ENCODE peak calls at places on chromosomes 13 and 19, in four cellular contexts. I is IMR-90; Z is effector memory CD4-positive, alpha-beta T cell; M is suprapubic skin. F is an unnamed sample.
A peak's percentile ranks its signal among the peaks of the same experiment; 100 is the strongest.

GRCh38 chr19:35332817-35333216 is 3.8 kb downstream of the CD22 start:
- DNase-seq in I (no peak), Z (no peak), M (no peak), F (no peak)

GRCh38 chr13:76635232-76636021 is 250.8 kb downstream of the KCTD12 start:
- DNase-seq in I (no peak), Z (no peak), M (no peak), F (no peak)

GRCh38 chr13:87535911-87536310 is 135.3 kb upstream of the SLITRK5 start:
- DNase-seq in I (no peak), Z (no peak), M (no peak), F (no peak)

GRCh38 chr19:51029718-51030117 is 3.3 kb upstream of the KLK11 start:
- DNase-seq in I (no peak), Z (no peak), M (no peak), F (no peak)

GRCh38 chr19:52785506-52785905 is 1.1 kb downstream of the ZNF600 start:
- DNase-seq in I (no peak), Z (no peak), M (no peak), F (no peak)

GRCh38 chr13:36297600-36298338 is at the start of gene CCDC169:
- DNase-seq in I (peak; percentile 51), Z (peak; percentile 43), M (peak; percentile 85), F (peak; percentile 93)

GRCh38 chr19:30334841-30335240 is 37.3 kb upstream of the ZNF536 start:
- DNase-seq in I (no peak), Z (no peak), M (peak; percentile 40), F (no peak)

GRCh38 chr19:46426035-46426505 is 2.7 kb downstream of the PNMA8C start:
- DNase-seq in I (no peak), Z (no peak), M (no peak), F (no peak)

GRCh38 chr13:90746230-90746629 is 601.3 kb upstream of the MIR17HG start:
- DNase-seq in I (no peak), Z (no peak), M (no peak), F (no peak)

GRCh38 chr13:20847298-20847697 is 55.2 kb downstream of the XPO4 start:
- DNase-seq in I (no peak), Z (no peak), M (no peak), F (no peak)

GRCh38 chr13:31485651-31486051 is 253.7 kb upstream of the RXFP2 start:
- DNase-seq in I (no peak), Z (no peak), M (no peak), F (peak; percentile 18)

GRCh38 chr19:57406516-57407123 is 4.3 kb upstream of the ZNF17 start:
- DNase-seq in I (peak; percentile 45), Z (peak; percentile 43), M (no peak), F (peak; percentile 83)

GRCh38 chr19:20359933-20360720 is 193.1 kb downstream of the ZNF486 start:
- DNase-seq in I (no peak), Z (no peak), M (no peak), F (no peak)

GRCh38 chr19:7595466-7596133 is at the start of gene CAMSAP3:
- DNase-seq in I (no peak), Z (no peak), M (no peak), F (peak; percentile 34)

GRCh38 chr19:4984448-4984990 is 15.6 kb downstream of the KDM4B start:
- DNase-seq in I (no peak), Z (no peak), M (no peak), F (no peak)

GRCh38 chr13:39874331-39875055 is 219.0 kb downstream of the COG6 start:
- DNase-seq in I (no peak), Z (no peak), M (no peak), F (no peak)

GRCh38 chr13:40485611-40486517 is 180.6 kb downstream of the FOXO1 start:
- DNase-seq in I (no peak), Z (peak; percentile 55), M (no peak), F (no peak)

GRCh38 chr13:106443625-106444024 is 91.8 kb downstream of the EFNB2 start:
- DNase-seq in I (no peak), Z (no peak), M (no peak), F (no peak)

GRCh38 chr19:43503501-43504425 is 783 bp downstream of the PHLDB3 start:
- DNase-seq in I (peak; percentile 84), Z (peak; percentile 98), M (peak; percentile 98), F (peak; percentile 99)

GRCh38 chr19:29483944-29484581 is 41.7 kb upstream of the VSTM2B start:
- DNase-seq in I (no peak), Z (no peak), M (no peak), F (no peak)

GRCh38 chr13:49023441-49023840 is 47.7 kb downstream of the FNDC3A start:
- DNase-seq in I (peak; percentile 92), Z (no peak), M (no peak), F (peak; percentile 57)

GRCh38 chr19:32614916-32615315 is 33.9 kb downstream of the PDCD5 start:
- DNase-seq in I (no peak), Z (no peak), M (no peak), F (no peak)

GRCh38 chr13:112097770-112098169 is 30.8 kb downstream of the SOX1 start:
- DNase-seq in I (no peak), Z (no peak), M (no peak), F (no peak)

GRCh38 chr19:42249149-42249750 is 5.7 kb downstream of the ERF start:
- DNase-seq in I (no peak), Z (no peak), M (no peak), F (no peak)

GRCh38 chr19:30653646-30654386 is 281.6 kb downstream of the ZNF536 start:
- DNase-seq in I (no peak), Z (no peak), M (no peak), F (no peak)

GRCh38 chr13:79427265-79427664 is 21.2 kb upstream of the RBM26 start:
- DNase-seq in I (no peak), Z (no peak), M (no peak), F (no peak)

GRCh38 chr19:36041831-36042230 is 9.2 kb upstream of the CLIP3 start:
- DNase-seq in I (peak; percentile 82), Z (no peak), M (no peak), F (peak; percentile 94)

GRCh38 chr13:21675095-21676007 is 4.5 kb downstream of the FGF9 start:
- DNase-seq in I (no peak), Z (no peak), M (no peak), F (no peak)

GRCh38 chr19:52942371-52943133 is 19.3 kb upstream of the ZNF888 start:
- DNase-seq in I (peak; percentile 75), Z (peak; percentile 94), M (peak; percentile 97), F (peak; percentile 94)

GRCh38 chr19:15318241-15318691 is 14.1 kb downstream of the BRD4 start:
- DNase-seq in I (peak; percentile 42), Z (no peak), M (no peak), F (peak; percentile 58)

GRCh38 chr19:38478273-38478971 is 44.9 kb downstream of the RYR1 start:
- DNase-seq in I (no peak), Z (no peak), M (no peak), F (no peak)

GRCh38 chr19:46728693-46729339 is 11.9 kb upstream of the PRKD2 start:
- DNase-seq in I (peak; percentile 44), Z (peak; percentile 73), M (no peak), F (peak; percentile 80)

DNA sequence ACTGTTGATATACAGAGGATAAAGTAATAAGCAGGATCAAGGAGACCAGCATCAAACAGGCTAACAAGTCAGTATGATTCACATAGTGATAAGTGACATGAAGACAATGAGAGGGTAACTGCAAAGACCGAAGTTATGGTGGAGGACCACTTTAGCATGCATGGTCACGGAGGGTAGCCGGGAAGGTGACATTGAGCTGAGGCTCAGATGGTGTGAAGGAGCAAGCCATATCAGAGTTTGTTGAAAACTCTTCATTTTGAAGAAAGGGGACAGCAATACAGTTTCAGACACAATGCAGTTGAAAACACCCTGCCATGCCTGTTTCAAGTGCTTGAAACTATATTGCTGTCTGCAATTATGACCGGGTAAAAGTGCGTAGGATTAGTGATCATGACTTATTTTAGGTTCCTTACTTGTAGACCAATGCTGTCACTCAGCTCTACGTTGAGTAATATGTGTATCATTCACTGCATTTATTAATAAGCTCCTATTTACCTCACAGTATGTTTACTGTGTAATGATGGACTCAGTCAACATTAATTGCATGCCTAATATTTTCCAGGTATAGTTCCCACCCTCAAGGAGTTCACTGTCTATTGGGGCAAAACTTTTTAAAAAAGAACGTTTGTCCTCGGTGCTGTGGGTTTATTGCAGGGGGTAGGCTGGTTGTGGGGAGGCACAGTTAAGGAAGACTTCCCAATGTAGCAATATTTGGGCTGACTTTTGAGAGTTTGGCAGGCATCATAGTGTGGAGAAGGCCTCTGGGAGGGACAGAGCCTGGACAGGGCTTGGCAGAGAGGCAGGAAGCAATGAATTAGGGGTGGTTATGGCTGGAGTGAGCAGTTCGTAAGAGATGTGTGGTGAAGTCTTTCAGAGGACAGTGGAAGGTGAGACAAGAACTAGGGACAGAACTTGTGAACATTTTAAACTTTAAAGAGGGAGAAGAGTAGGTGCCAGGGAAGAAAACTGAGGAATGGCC is 3.2 kb downstream of the UBAC2 start:
- DNase-seq in I (no peak), Z (no peak), M (no peak), F (no peak)
- H3K4me3 ChIP-seq in I (no peak overlapping the region), Z (peak overlapping the region; percentile 48), M (no peak overlapping the region), F (no peak overlapping the region)

GRCh38 chr19:13102666-13103584 is at the start of gene LYL1:
- DNase-seq in I (no peak), Z (no peak), M (no peak), F (no peak)
- H3K4me3 ChIP-seq in I (no peak within 1 kb of the TSS), Z (peak within 1 kb of the TSS; percentile 63), M (peak within 1 kb of the TSS; percentile 53), F (peak within 1 kb of the TSS; percentile 58)

GRCh38 chr19:17448190-17448967 is at the start of gene TMEM221:
- DNase-seq in I (no peak), Z (peak; percentile 47), M (no peak), F (peak; percentile 78)

GRCh38 chr19:17450264-17451075 is 2.0 kb upstream of the TMEM221 start:
- DNase-seq in I (no peak), Z (no peak), M (no peak), F (no peak)

GRCh38 chr19:17445526-17446165 is 2.8 kb downstream of the TMEM221 start:
- DNase-seq in I (no peak), Z (no peak), M (no peak), F (no peak)

GRCh38 chr19:17451820-17452219 is 3.4 kb upstream of the TMEM221 start:
- DNase-seq in I (no peak), Z (no peak), M (no peak), F (no peak)

DNA sequence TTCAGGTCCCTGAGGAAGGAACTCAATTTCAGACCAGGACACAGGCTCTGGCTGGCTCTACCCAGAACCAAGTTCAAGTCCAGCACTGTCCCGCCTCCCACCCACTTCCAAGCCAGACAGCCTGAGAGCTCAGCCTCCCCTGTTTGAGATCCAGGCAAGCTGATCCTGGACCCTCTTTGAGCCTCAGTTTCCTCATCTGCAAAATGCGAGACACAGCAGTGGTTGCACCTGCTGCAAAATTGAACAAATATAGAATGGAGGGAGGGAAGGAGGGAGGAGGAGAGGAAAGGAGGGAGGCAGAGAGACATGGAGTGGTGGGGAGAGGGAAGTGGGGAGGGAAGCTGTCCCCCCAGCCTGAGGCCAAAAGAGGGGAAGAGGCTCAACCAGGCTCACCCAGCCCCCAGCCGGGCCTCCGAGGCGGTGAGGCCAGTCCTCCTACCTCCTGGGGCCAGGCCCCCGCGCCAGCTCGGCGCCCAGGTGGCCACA is 721 bp downstream of the TMEM221 start:
- DNase-seq in I (no peak), Z (no peak), M (no peak), F (no peak)
- H3K4me3 ChIP-seq in I (peak overlapping the region; percentile 30), Z (no peak overlapping the region), M (peak overlapping the region; percentile 51), F (no peak overlapping the region)

GRCh38 chr13:38787550-38787949 is 100.7 kb downstream of the FREM2 start:
- DNase-seq in I (no peak), Z (no peak), M (no peak), F (no peak)

GRCh38 chr13:38785490-38785889 is 98.6 kb downstream of the FREM2 start:
- DNase-seq in I (no peak), Z (no peak), M (no peak), F (no peak)

GRCh38 chr13:38781539-38781938 is 94.7 kb downstream of the FREM2 start:
- DNase-seq in I (no peak), Z (no peak), M (no peak), F (no peak)

GRCh38 chr13:38783992-38784875 is 97.4 kb downstream of the FREM2 start:
- DNase-seq in I (no peak), Z (no peak), M (no peak), F (no peak)

GRCh38 chr13:38785047-38785446 is 98.2 kb downstream of the FREM2 start:
- DNase-seq in I (no peak), Z (no peak), M (no peak), F (no peak)
- H3K4me3 ChIP-seq in I (no peak overlapping the region), Z (no peak overlapping the region), M (no peak overlapping the region), F (no peak overlapping the region)

F was measured in adipocyte.